ENCODE peak calls at places on chromosome 2, in seven cellular contexts. Y is aorta, N is NCI-H774, P is lower lobe of right lung, Q is amygdala, R is KBM-7, X is SW480. F is an unnamed sample.

GRCh38 chr2:151793123-151793522 is 35.1 kb downstream of the ARL5A start:
- DNase-seq in X (no peak), P (no peak), Y (no peak), N (no peak), R (no peak), Q (no peak), F (no peak)

GRCh38 chr2:241478166-241478565 is 30.2 kb downstream of the STK25 start:
- DNase-seq in X (no peak), Y (no peak), R (no peak), Q (no peak), N (no peak), P (no peak), F (no peak)

GRCh38 chr2:8148260-8148880 is 533.5 kb upstream of the ID2 start:
- DNase-seq in Y (no peak), N (no peak), R (no peak), X (no peak), P (no peak), Q (no peak), F (no peak)

GRCh38 chr2:8281950-8282857 is 399.7 kb upstream of the ID2 start:
- DNase-seq in N (no peak), X (no peak), P (no peak), Q (no peak), Y (no peak), R (no peak), F (no peak)

GRCh38 chr2:130327703-130328527 is 14.8 kb upstream of the IMP4 start:
- DNase-seq in Y (no peak), N (no peak), R (no peak), Q (no peak), X (peak), P (no peak), F (peak)

GRCh38 chr2:189363559-189363958 is 77.7 kb upstream of the WDR75 start:
- DNase-seq in N (no peak), R (no peak), X (peak), Y (no peak), P (no peak), Q (no peak), F (no peak)

GRCh38 chr2:119338826-119339561 is 27.6 kb downstream of the C2orf76 start:
- DNase-seq in X (no peak), N (no peak), P (peak), R (peak), Q (no peak), Y (peak), F (no peak)

GRCh38 chr2:54575379-54575888 is 119.3 kb downstream of the SPTBN1 start:
- DNase-seq in X (no peak), R (no peak), N (no peak), Q (no peak), Y (no peak), P (no peak), F (no peak)

GRCh38 chr2:47250576-47251403 is 95.7 kb upstream of the STPG4 start:
- DNase-seq in Y (no peak), X (peak), N (peak), R (peak), P (no peak), Q (no peak), F (peak)

GRCh38 chr2:3805120-3805519 is 101.7 kb downstream of the DCDC2C start:
- DNase-seq in P (no peak), X (peak), R (peak), N (no peak), Y (no peak), Q (no peak), F (peak)

GRCh38 chr2:25251461-25252273 is 83.3 kb upstream of the POMC start:
- DNase-seq in Q (peak), N (no peak), X (no peak), P (peak), Y (peak), R (no peak), F (no peak)